ENCODE peak calls at places on chromosomes 11 and 22, in six cellular contexts. Q is NCI-H1105; R is hypothalamus; S is amniotic epithelial cell; I is activated T-helper 9 cell treated with anti-CD3 and anti-CD28 coated beads, Interleukin-2, amount 50 U/mL, for 16 hours; N is RWPE1. C is an unnamed sample.

GRCh38 chr22:28282346-28282745 is 363.3 kb upstream of the PITPNB start:
- DNase-seq in N (no peak), S (peak; percentile 76), R (no peak), I (no peak), Q (no peak), C (no peak)

GRCh38 chr11:125414121-125414520 is 81.9 kb downstream of the FEZ1 start:
- DNase-seq in R (no peak), S (no peak), N (no peak), Q (no peak), I (no peak), C (no peak)

GRCh38 chr11:14228356-14228755 is 130.6 kb downstream of the RRAS2 start:
- DNase-seq in R (no peak), S (no peak), N (no peak), Q (no peak), I (no peak), C (no peak)

GRCh38 chr22:31263896-31264295 is 28.4 kb downstream of the PIK3IP1 start:
- DNase-seq in S (no peak), Q (no peak), I (no peak), R (no peak), N (no peak), C (no peak)

GRCh38 chr11:103929168-103929903 is 107.1 kb upstream of the DDI1 start:
- DNase-seq in R (no peak), Q (no peak), N (no peak), S (no peak), I (no peak), C (no peak)

GRCh38 chr22:44331881-44332714 is 19.3 kb upstream of the SHISAL1 start:
- DNase-seq in Q (peak; percentile 27), N (no peak), S (peak; percentile 21), I (no peak), R (no peak), C (no peak)

GRCh38 chr11:127195791-127196190 is 195.2 kb upstream of the KIRREL3 start:
- DNase-seq in R (no peak), N (no peak), Q (no peak), I (no peak), S (no peak), C (no peak)

GRCh38 chr22:39109361-39109760 is 12.3 kb downstream of the APOBEC3H start:
- DNase-seq in Q (no peak), N (no peak), S (no peak), R (no peak), I (no peak), C (no peak)

GRCh38 chr11:72006309-72007088 is 7.8 kb downstream of the IL18BP start:
- DNase-seq in I (no peak), S (no peak), N (no peak), Q (no peak), R (no peak), C (no peak)

GRCh38 chr22:45600791-45601730 is 70.6 kb upstream of the ATXN10 start:
- DNase-seq in N (no peak), I (no peak), S (peak; percentile 78), Q (no peak), R (no peak), C (no peak)

GRCh38 chr11:134277176-134278001 is 1.2 kb downstream of the GLB1L3 start:
- DNase-seq in I (no peak), R (no peak), S (no peak), Q (no peak), N (no peak), C (no peak)

GRCh38 chr22:38176170-38176741 is 5.4 kb downstream of the PLA2G6 start:
- DNase-seq in N (no peak), S (peak; percentile 84), Q (no peak), R (no peak), I (peak; percentile 18), C (no peak)

GRCh38 chr11:2929511-2929879 is 275 bp upstream of the PHLDA2 start:
- DNase-seq in I (peak; percentile 52), S (peak; percentile 74), R (no peak), N (peak; percentile 91), Q (no peak), C (no peak)

GRCh38 chr11:93519179-93519578 is 24.0 kb downstream of the SMCO4 start:
- DNase-seq in R (no peak), Q (peak; percentile 82), N (no peak), S (no peak), I (no peak), C (no peak)

GRCh38 chr11:68002943-68003845 is 703 bp downstream of the UNC93B1 start:
- DNase-seq in R (no peak), I (peak; percentile 31), Q (peak; percentile 18), N (no peak), S (no peak), C (no peak)

GRCh38 chr22:35071784-35072183 is 5.8 kb downstream of the ISX start:
- DNase-seq in R (no peak), N (peak; percentile 31), I (no peak), Q (no peak), S (no peak), C (peak; percentile 75)

GRCh38 chr11:2885017-2885675 is 429 bp downstream of the CDKN1C start:
- DNase-seq in S (peak; percentile 38), R (no peak), N (no peak), I (no peak), Q (peak; percentile 26), C (no peak)

GRCh38 chr11:2517386-2518064 is 72.7 kb downstream of the KCNQ1 start:
- DNase-seq in N (no peak), R (no peak), S (no peak), I (no peak), Q (no peak), C (no peak)

GRCh38 chr22:30290679-30291333 is 1.5 kb upstream of the CASTOR1 start:
- DNase-seq in N (peak; percentile 64), S (peak; percentile 71), R (peak; percentile 18), Q (no peak), I (no peak), C (no peak)

GRCh38 chr11:68935066-68935465 is 31.4 kb downstream of the IGHMBP2 start:
- DNase-seq in R (no peak), N (no peak), I (no peak), S (no peak), Q (no peak), C (no peak)

GRCh38 chr11:72140661-72141060 is 5.1 kb downstream of the FOLR3 start:
- DNase-seq in I (no peak), Q (no peak), S (no peak), R (no peak), N (no peak), C (no peak)

GRCh38 chr11:62792193-62792575 is 378 bp upstream of the TMEM223 start:
- DNase-seq in N (no peak), S (no peak), R (no peak), Q (no peak), I (no peak), C (no peak)

GRCh38 chr11:61816736-61817455 is at the start of gene FADS1:
- DNase-seq in N (peak; percentile 95), R (peak; percentile 81), S (peak; percentile 94), I (peak; percentile 69), Q (peak; percentile 99), C (peak; percentile 29)

GRCh38 chr11:1180947-1181391 is 23.2 kb downstream of the MUC5AC start:
- DNase-seq in R (no peak), Q (no peak), S (no peak), I (no peak), N (no peak), C (no peak)

GRCh38 chr11:113147249-113147648 is 167.1 kb upstream of the TTC12 start:
- DNase-seq in R (no peak), N (no peak), S (no peak), Q (peak; percentile 19), I (no peak), C (no peak)

GRCh38 chr22:20267441-20268288 is 453 bp downstream of the RTN4R start:
- DNase-seq in S (no peak), I (no peak), R (no peak), N (no peak), Q (no peak), C (no peak)

GRCh38 chr22:48103126-48103875 is 1340.9 kb downstream of the TBC1D22A start:
- DNase-seq in I (no peak), S (no peak), R (no peak), Q (no peak), N (no peak), C (no peak)

GRCh38 chr11:21177379-21177778 is 508.0 kb downstream of the NELL1 start:
- DNase-seq in S (no peak), I (no peak), Q (no peak), N (no peak), R (no peak), C (peak; percentile 2)

GRCh38 chr11:128568166-128568778 is 19.1 kb downstream of the ETS1 start:
- DNase-seq in N (no peak), R (no peak), I (no peak), Q (no peak), S (no peak), C (no peak)

GRCh38 chr11:35005156-35005780 is 88.8 kb downstream of the PDHX start:
- DNase-seq in I (no peak), N (no peak), S (no peak), R (no peak), Q (peak; percentile 12), C (no peak)

GRCh38 chr22:44664149-44664548 is 37.9 kb upstream of the PRR5 start:
- DNase-seq in Q (no peak), R (no peak), S (peak; percentile 47), N (no peak), I (no peak), C (no peak)

GRCh38 chr11:8242480-8243280 is 21.0 kb downstream of the LMO1 start:
- DNase-seq in Q (no peak), S (no peak), N (no peak), R (no peak), I (no peak), C (no peak)

GRCh38 chr11:7637447-7638157 is 35.7 kb downstream of the CYB5R2 start:
- DNase-seq in Q (no peak), S (peak; percentile 45), I (no peak), R (no peak), N (peak; percentile 44), C (no peak)

GRCh38 chr11:1358286-1358685 is 31.4 kb upstream of the BRSK2 start:
- DNase-seq in Q (no peak), R (no peak), N (no peak), I (no peak), S (no peak), C (no peak)

GRCh38 chr22:48147404-48147803 is 1385.0 kb downstream of the TBC1D22A start:
- DNase-seq in I (no peak), N (no peak), S (no peak), R (no peak), Q (no peak), C (no peak)

GRCh38 chr22:23180301-23180892 is at the start of gene BCR:
- DNase-seq in N (peak; percentile 59), I (peak; percentile 44), S (peak; percentile 62), R (no peak), Q (peak; percentile 49), C (no peak)

GRCh38 chr11:120579601-120580000 is 68.1 kb downstream of the GRIK4 start:
- DNase-seq in R (no peak), I (no peak), S (no peak), Q (no peak), N (no peak), C (no peak)

GRCh38 chr11:56783448-56784041 is 35.0 kb upstream of the OR9G4 start:
- DNase-seq in S (peak; percentile 47), I (no peak), Q (peak; percentile 48), R (no peak), N (peak; percentile 44), C (peak; percentile 14)

C was measured in epithelial cell of prostate.